ENCODE peak calls at places on chromosome 14, in seven cellular contexts. A is GM12892, C is heart left ventricle, G is uterus, B is lower leg skin, U is HepG2, K is A549. L is an unnamed sample.

GRCh38 chr14:32762886-32763285 is 175.8 kb upstream of the NPAS3 start:
- DNase-seq in A (no peak), C (no peak), G (no peak), B (no peak), U (no peak), K (no peak), L (no peak)

GRCh38 chr14:53338192-53338591 is 185.1 kb upstream of the DDHD1 start:
- DNase-seq in A (no peak), C (no peak), G (no peak), B (no peak), U (no peak), K (no peak), L (no peak)

GRCh38 chr14:89040438-89041244 is 216.2 kb downstream of the TTC8 start:
- DNase-seq in A (peak; percentile 58), C (peak; percentile 87), G (peak; percentile 91), B (peak; percentile 83), U (peak; percentile 93), K (peak; percentile 76), L (peak; percentile 80)

GRCh38 chr14:58171090-58171489 is 19.1 kb upstream of the ARMH4 start:
- DNase-seq in A (peak; percentile 26), C (peak; percentile 50), G (peak; percentile 43), B (peak; percentile 76), U (peak; percentile 79), K (peak; percentile 93), L (peak; percentile 97)

GRCh38 chr14:57060276-57060956 is 208.3 kb downstream of the EXOC5 start:
- DNase-seq in A (no peak), C (no peak), G (no peak), B (no peak), U (no peak), K (no peak), L (peak; percentile 25)

GRCh38 chr14:56474419-56475022 is 105.1 kb upstream of the TMEM260 start:
- DNase-seq in A (no peak), C (no peak), G (no peak), B (no peak), U (peak; percentile 16), K (peak; percentile 37), L (peak; percentile 56)

GRCh38 chr14:96904201-96904600 is 107.0 kb downstream of the VRK1 start:
- DNase-seq in A (no peak), C (no peak), G (no peak), B (no peak), U (no peak), K (peak; percentile 4), L (no peak)

GRCh38 chr14:42002139-42002538 is 395.5 kb downstream of the LRFN5 start:
- DNase-seq in A (no peak), C (no peak), G (no peak), B (no peak), U (no peak), K (no peak), L (no peak)

GRCh38 chr14:93200553-93200952 is 6.3 kb downstream of the GON7 start:
- DNase-seq in A (no peak), C (no peak), G (no peak), B (no peak), U (peak; percentile 43), K (no peak), L (no peak)

GRCh38 chr14:71618716-71619115 is 313.5 kb upstream of the RGS6 start:
- DNase-seq in A (no peak), C (no peak), G (no peak), B (no peak), U (no peak), K (no peak), L (no peak)

GRCh38 chr14:30874120-30874998 is at the start of gene COCH:
- DNase-seq in A (peak; percentile 66), C (peak; percentile 34), G (no peak), B (no peak), U (peak; percentile 71), K (peak; percentile 63), L (peak; percentile 70)

GRCh38 chr14:37594916-37595808 is at the start of the genes FOXA1 and TTC6:
- DNase-seq in A (no peak), C (no peak), G (no peak), B (no peak), U (peak; percentile 96), K (peak; percentile 83), L (peak; percentile 42)

GRCh38 chr14:21894003-21894897 is 220.6 kb upstream of the OR4E1 start:
- DNase-seq in A (no peak), C (no peak), G (no peak), B (no peak), U (no peak), K (peak; percentile 24), L (peak; percentile 42)

GRCh38 chr14:72708708-72709475 is 185.0 kb downstream of the DPF3 start:
- DNase-seq in A (no peak), C (no peak), G (no peak), B (no peak), U (no peak), K (no peak), L (no peak)

DNA sequence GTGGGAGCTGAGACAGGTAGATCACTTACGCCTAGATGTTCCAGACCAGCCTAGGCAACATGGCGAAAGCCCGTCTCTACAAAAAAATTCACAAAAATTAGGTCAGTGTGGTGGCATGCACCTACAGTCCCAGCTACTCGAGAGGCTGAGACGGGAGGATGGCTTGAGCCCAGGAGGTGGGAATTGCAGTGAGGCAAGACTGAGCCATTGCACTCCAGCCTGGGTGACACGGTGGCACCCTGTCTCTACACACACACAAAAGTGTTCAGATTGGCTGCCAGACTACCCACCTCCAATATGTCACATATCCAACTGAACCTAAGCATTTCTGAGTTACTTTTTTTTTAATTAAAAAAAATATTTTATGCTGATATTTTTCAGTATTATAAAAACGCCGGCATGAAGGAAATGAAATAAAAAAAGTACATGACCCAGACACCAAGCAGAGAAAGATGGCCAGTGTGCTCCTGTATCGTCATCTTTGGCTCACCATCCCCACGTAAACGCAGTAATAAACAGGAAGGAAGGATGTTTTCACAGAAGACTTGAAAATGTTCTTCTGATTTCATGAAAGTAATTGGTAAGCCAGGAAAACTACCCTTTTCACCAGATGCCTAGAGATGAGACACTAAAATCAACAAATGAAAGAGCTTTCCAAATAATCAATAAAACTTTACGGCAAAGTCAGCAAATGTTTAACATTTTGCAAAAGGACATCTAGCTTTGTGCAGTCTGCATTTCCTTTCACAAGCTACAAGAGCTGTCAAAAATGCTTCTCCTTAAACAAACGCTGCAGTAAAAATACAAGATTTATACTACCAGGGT is 26.4 kb downstream of the CDC42BPB start:
- DNase-seq in A (no peak), C (no peak), G (no peak), B (no peak), U (no peak), K (no peak), L (no peak)
- TF ChIP-seq POLR2A in A (no peak), C (no peak), G (no peak), B (no peak), U (no peak), K (no peak), L (no peak)

GRCh38 chr14:100416921-100417451 is 93.8 kb downstream of the SLC25A47 start:
- DNase-seq in A (no peak), C (no peak), G (no peak), B (no peak), U (no peak), K (peak; percentile 57), L (no peak)
- TF ChIP-seq POLR2A in A (no peak), C (no peak), G (no peak), B (no peak), U (no peak), K (no peak), L (no peak)

GRCh38 chr14:24232121-24232644 is at the start of gene NEDD8:
- DNase-seq in A (peak; percentile 84), C (peak; percentile 92), G (peak; percentile 95), B (peak; percentile 97), U (peak; percentile 99), K (peak; percentile 89), L (peak; percentile 89)

GRCh38 chr14:24234095-24235020 is 1.6 kb downstream of the GMPR2 start:
- DNase-seq in A (no peak), C (no peak), G (no peak), B (no peak), U (no peak), K (no peak), L (peak; percentile 19)

GRCh38 chr14:24231263-24232120 is 675 bp downstream of the NEDD8 start:
- DNase-seq in A (no peak), C (no peak), G (no peak), B (no peak), U (peak; percentile 40), K (no peak), L (peak; percentile 44)

GRCh38 chr14:24233538-24233866 is 773 bp downstream of the GMPR2 start:
- DNase-seq in A (no peak), C (no peak), G (no peak), B (no peak), U (peak; percentile 64), K (peak; percentile 21), L (peak; percentile 35)

DNA sequence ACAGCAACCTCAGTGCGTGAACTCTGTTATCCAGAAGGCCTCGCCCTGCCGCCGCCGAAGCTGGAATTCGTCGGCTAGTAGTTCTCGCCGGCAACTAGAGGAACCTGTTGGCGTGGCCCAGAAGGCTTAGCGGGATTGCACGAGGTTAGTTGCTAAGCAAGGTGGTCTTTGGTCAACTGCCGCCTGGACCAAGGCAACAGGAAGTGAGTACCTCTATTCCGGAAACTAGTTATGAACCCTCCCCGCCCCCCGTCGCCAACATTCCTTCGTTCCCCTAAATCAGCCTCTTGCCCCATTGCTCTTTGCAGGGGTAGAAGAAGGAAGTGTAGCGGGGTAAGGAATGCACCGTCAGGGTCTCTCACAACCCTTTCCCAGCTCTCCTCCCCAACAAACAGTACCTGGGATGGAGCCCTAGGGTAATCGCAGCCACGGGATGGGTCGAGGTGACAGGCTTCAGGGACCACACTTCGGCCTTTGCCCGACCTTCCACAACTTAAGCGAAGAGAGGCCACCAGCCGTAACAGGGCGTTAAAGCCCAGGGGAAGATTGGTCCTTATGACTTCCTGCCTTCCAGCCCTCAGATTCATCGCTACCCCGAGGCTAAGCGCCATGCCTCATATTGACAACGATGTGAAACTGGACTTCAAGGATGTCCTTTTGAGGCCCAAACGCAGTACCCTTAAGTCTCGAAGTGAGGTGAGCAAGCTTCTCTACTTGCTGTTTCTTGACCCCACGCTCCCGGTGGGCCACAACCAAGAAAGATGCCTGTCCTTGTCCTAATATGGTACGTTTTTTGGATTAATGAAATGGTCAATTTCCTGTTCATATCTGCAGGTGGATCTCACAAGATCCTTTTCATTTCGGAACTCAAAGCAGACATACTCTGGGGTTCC is at the start of gene GMPR2:
- DNase-seq in A (no peak), C (no peak), G (no peak), B (no peak), U (no peak), K (no peak), L (peak; percentile 54)
- TF ChIP-seq POLR2A in A (peak; percentile 71), C (no peak), G (no peak), B (no peak), U (no peak), K (no peak), L (peak; percentile 46)

GRCh38 chr14:105007593-105008264 is 13.2 kb downstream of the CDCA4 start:
- DNase-seq in A (no peak), C (no peak), G (no peak), B (no peak), U (no peak), K (no peak), L (no peak)
- TF ChIP-seq POLR2A in A (no peak), C (no peak), G (no peak), B (no peak), U (no peak), K (no peak), L (no peak)